ENCODE peak calls at places on chromosome 15, in eight cellular contexts. U is AG04450, J is left ventricle myocardium inferior, F is tibial artery, Q is pancreas, V is astrocyte of the spinal cord, C is mucosa of descending colon, B is IMR-90. D is an unnamed sample.

GRCh38 chr15:93203036-93203435 is 114.0 kb upstream of the RGMA start:
- DNase-seq in U (no peak), J (no peak), F (no peak), Q (no peak), V (no peak), C (no peak), B (no peak), D (no peak)

GRCh38 chr15:66472176-66472999 is 25.2 kb downstream of the SNAPC5 start:
- DNase-seq in U (no peak), J (no peak), F (no peak), Q (no peak), V (peak; percentile 15), C (no peak), B (peak; percentile 50), D (no peak)

GRCh38 chr15:80071652-80072051 is 12.2 kb downstream of the ZFAND6 start:
- DNase-seq in U (no peak), J (no peak), F (no peak), Q (no peak), V (no peak), C (no peak), B (no peak), D (no peak)

GRCh38 chr15:100525894-100526512 is 2.7 kb downstream of the CERS3 start:
- DNase-seq in U (no peak), J (peak; percentile 66), F (peak; percentile 83), Q (peak; percentile 76), V (no peak), C (peak; percentile 52), B (no peak), D (no peak)

GRCh38 chr15:87753539-87753938 is 503.0 kb downstream of the NTRK3 start:
- DNase-seq in U (no peak), J (no peak), F (no peak), Q (no peak), V (no peak), C (no peak), B (no peak), D (no peak)

GRCh38 chr15:25508369-25509002 is 69.7 kb upstream of the UBE3A start:
- DNase-seq in U (peak; percentile 7), J (no peak), F (no peak), Q (no peak), V (peak; percentile 61), C (no peak), B (peak; percentile 64), D (no peak)

GRCh38 chr15:39360417-39360816 is 220.5 kb upstream of the THBS1 start:
- DNase-seq in U (no peak), J (no peak), F (no peak), Q (no peak), V (no peak), C (no peak), B (no peak), D (no peak)

GRCh38 chr15:68386587-68387287 is 45.2 kb downstream of the ITGA11 start:
- DNase-seq in U (no peak), J (no peak), F (peak; percentile 25), Q (no peak), V (no peak), C (no peak), B (no peak), D (no peak)

GRCh38 chr15:59221479-59221878 is 14.8 kb downstream of the LDHAL6B start:
- DNase-seq in U (no peak), J (no peak), F (no peak), Q (no peak), V (no peak), C (no peak), B (no peak), D (no peak)

DNA sequence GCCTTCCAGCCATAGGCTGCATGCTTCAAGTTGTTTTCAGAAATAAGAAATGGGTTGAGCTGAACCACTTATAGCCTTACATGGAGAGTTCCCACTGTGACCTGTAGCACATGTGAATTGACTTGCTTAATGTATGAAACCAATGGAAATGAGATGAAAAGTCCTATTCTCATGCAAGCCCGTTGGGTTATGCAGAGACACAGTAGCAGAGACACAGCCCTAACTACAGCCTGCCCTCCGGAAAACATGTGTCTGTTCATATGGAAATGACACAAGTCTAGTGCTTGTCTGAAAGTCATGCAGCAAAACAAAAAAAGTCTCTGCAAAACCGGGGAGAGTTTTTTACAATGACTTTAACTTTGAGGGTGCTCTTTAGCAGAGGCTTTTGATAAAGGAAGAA is 14.5 kb downstream of the HIGD2B start:
- DNase-seq in U (no peak), J (no peak), F (no peak), Q (no peak), V (no peak), C (no peak), B (no peak), D (no peak)
- TF ChIP-seq CTCF in U (no peak), J (no peak), F (no peak), Q (no peak), V (no peak), C (no peak), B (no peak), D (no peak)

GRCh38 chr15:31100738-31101137 is 787 bp downstream of the TRPM1 start:
- DNase-seq in U (no peak), J (no peak), F (no peak), Q (no peak), V (no peak), C (no peak), B (no peak), D (no peak)

GRCh38 chr15:31096563-31096962 is 5.0 kb downstream of the TRPM1 start:
- DNase-seq in U (no peak), J (no peak), F (no peak), Q (no peak), V (no peak), C (no peak), B (no peak), D (no peak)

GRCh38 chr15:31101262-31102048 is at the start of gene TRPM1:
- DNase-seq in U (no peak), J (no peak), F (no peak), Q (no peak), V (no peak), C (no peak), B (no peak), D (no peak)

GRCh38 chr15:31098491-31098917 is 3.0 kb downstream of the TRPM1 start:
- DNase-seq in U (no peak), J (no peak), F (no peak), Q (no peak), V (no peak), C (no peak), B (no peak), D (no peak)

DNA sequence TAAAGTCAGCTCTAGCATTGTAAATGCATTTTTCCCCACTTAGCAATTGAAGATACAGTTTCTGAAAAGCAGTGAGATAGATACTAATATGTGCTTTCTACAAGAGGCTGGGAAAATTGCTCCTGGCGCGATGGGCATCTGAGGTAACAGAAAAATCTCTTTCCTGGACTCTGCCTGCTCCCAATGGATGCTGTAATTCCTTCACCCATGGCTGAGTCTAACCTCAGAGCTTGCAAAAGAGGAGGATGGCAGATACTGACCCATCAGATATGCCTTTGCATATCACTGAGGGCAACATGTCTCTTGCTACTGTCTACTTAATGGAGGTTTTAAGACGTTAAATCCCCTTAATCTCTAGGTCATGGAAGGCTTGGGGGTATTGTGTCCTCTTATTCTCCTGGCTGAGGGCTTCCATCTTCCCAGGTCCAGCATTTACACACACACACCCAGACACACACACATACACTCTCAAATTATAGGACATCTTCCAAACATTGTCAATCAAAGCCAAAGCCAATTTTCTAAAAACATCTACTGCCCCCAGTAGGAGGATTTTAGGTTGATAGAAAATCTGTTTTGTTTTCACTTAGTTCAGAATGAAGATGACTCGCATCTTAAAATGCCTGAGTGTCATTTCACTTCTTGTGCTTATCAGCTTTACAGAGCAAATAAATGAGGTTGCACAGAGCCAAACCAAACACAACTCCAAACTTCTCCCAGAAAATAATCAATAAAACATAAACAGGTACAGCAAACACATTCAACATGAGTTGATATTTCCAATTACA is 2.4 kb downstream of the TRPM1 start:
- DNase-seq in U (no peak), J (no peak), F (no peak), Q (no peak), V (no peak), C (no peak), B (no peak), D (no peak)
- TF ChIP-seq CTCF in U (no peak), J (peak; percentile 34), F (no peak), Q (no peak), V (no peak), C (no peak), B (no peak), D (no peak)

DNA sequence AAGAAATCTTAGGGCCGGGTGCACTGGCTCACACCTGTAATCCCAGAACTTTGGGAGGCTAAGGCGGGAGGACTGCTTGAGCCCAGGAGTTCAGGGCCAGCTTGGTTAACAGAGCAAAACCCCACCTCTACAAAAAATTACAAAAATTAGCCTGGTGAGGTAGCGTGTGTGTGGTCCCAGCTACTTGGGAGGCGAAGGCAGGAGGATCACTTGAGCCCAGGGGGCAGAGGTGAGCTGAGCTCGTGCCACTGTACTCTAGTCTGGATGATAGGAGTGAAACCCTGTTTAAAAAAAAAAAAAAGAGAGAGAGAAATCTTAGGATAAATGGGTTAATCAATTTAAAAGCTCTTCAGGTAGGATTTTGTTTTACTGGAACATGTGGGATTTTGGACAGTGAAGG is 31.2 kb upstream of the DUT start:
- DNase-seq in U (no peak), J (no peak), F (no peak), Q (no peak), V (no peak), C (no peak), B (no peak), D (no peak)
- TF ChIP-seq CTCF in U (no peak), J (no peak), F (no peak), Q (no peak), V (no peak), C (no peak), B (no peak), D (no peak)

GRCh38 chr15:63818191-63818590 is 15.6 kb downstream of the HERC1 start:
- DNase-seq in U (no peak), J (no peak), F (no peak), Q (no peak), V (peak; percentile 13), C (no peak), B (peak; percentile 22), D (no peak)
- TF ChIP-seq CTCF in U (peak; percentile 5), J (no peak), F (no peak), Q (no peak), V (no peak), C (no peak), B (no peak), D (no peak)

D was measured in AG09309.